ENCODE peak calls at places on chromosomes 16 and 17, in seven cellular contexts. A is sigmoid colon; O is naive thymus-derived CD8-positive, alpha-beta T cell; J is cardiac fibroblast; Z is AG04450; N is stimulated activated CD8-positive, alpha-beta memory T cell treated with anti-CD3 and anti-CD28 coated beads, Interleukin-4, amount 100 ng/mL, for 4 hours; R is Calu3. F is an unnamed sample.

GRCh38 chr17:80649200-80649644 is 104.6 kb downstream of the RPTOR start:
- DNase-seq in R (no peak), Z (no peak), N (no peak), A (no peak), O (no peak), J (peak), F (no peak)

GRCh38 chr16:28010671-28011070 is 52.8 kb downstream of the GSG1L start:
- DNase-seq in R (no peak), N (no peak), A (no peak), Z (no peak), O (no peak), J (peak), F (no peak)

GRCh38 chr16:11877374-11877773 is 26.0 kb upstream of the RSL1D1 start:
- DNase-seq in R (no peak), A (no peak), J (peak), Z (no peak), N (no peak), O (no peak), F (no peak)

GRCh38 chr17:69047368-69048263 is 13.1 kb downstream of the ABCA9 start:
- DNase-seq in R (peak), N (no peak), Z (peak), J (peak), O (no peak), A (peak), F (peak)

GRCh38 chr16:72860726-72861562 is 187.0 kb downstream of the ZFHX3 start:
- DNase-seq in O (no peak), N (no peak), J (no peak), R (no peak), Z (no peak), A (no peak), F (no peak)

GRCh38 chr16:46908540-46909372 is 24.6 kb downstream of the GPT2 start:
- DNase-seq in J (peak), Z (peak), N (peak), R (peak), O (peak), A (no peak), F (peak)

GRCh38 chr16:56470232-56470631 is 18.9 kb downstream of the OGFOD1 start:
- DNase-seq in O (no peak), J (no peak), Z (no peak), R (no peak), A (no peak), N (no peak), F (no peak)

GRCh38 chr16:84928679-84929420 is 82.5 kb downstream of the ZDHHC7 start:
- DNase-seq in A (peak), J (peak), N (no peak), R (no peak), O (no peak), Z (no peak), F (no peak)

GRCh38 chr17:81540676-81541027 is 11.5 kb downstream of the FAAP100 start:
- DNase-seq in A (no peak), O (peak), N (no peak), R (no peak), Z (no peak), J (no peak), F (no peak)

GRCh38 chr16:3389663-3390338 is 11.0 kb downstream of the ZSCAN32 start:
- DNase-seq in O (no peak), N (no peak), Z (no peak), A (no peak), J (no peak), R (no peak), F (no peak)

GRCh38 chr16:66853261-66854139 is 9.3 kb downstream of the CA7 start:
- DNase-seq in R (no peak), A (no peak), N (no peak), O (no peak), J (no peak), Z (no peak), F (no peak)

GRCh38 chr17:43737722-43738121 is 20.9 kb downstream of the SOST start:
- DNase-seq in O (no peak), J (no peak), R (no peak), N (no peak), A (no peak), Z (no peak), F (no peak)

GRCh38 chr17:78441271-78441986 is 63.0 kb downstream of the PGS1 start:
- DNase-seq in J (no peak), A (no peak), R (no peak), N (no peak), O (no peak), Z (no peak), F (no peak)

GRCh38 chr16:88633684-88634140 is 4.7 kb upstream of the IL17C start:
- DNase-seq in A (no peak), O (no peak), R (peak), J (peak), N (no peak), Z (no peak), F (peak)

GRCh38 chr16:55559233-55559632 is 7.3 kb upstream of the CAPNS2 start:
- DNase-seq in J (peak), N (no peak), O (no peak), R (no peak), Z (no peak), A (no peak), F (peak)

GRCh38 chr16:53968454-53968853 is 264.5 kb downstream of the FTO start:
- DNase-seq in Z (no peak), A (no peak), N (no peak), J (peak), O (no peak), R (no peak), F (no peak)

GRCh38 chr16:77556203-77556602 is 121.4 kb upstream of the ADAMTS18 start:
- DNase-seq in N (no peak), J (no peak), Z (no peak), O (no peak), A (no peak), R (no peak), F (no peak)

GRCh38 chr17:2194778-2195417 is 108.7 kb downstream of the SMG6 start:
- DNase-seq in A (no peak), Z (no peak), J (no peak), O (no peak), N (no peak), R (peak), F (no peak)

GRCh38 chr17:34727601-34728000 is 148.2 kb downstream of the TMEM132E start:
- DNase-seq in Z (no peak), R (no peak), A (no peak), O (no peak), J (no peak), N (no peak), F (no peak)

GRCh38 chr16:31072540-31073072 is 1.4 kb downstream of the ZNF668 start:
- DNase-seq in A (peak), Z (no peak), O (no peak), N (no peak), J (peak), R (peak), F (peak)

GRCh38 chr17:80692931-80693467 is 148.4 kb downstream of the RPTOR start:
- DNase-seq in N (no peak), J (no peak), A (no peak), O (no peak), R (no peak), Z (no peak), F (no peak)

GRCh38 chr16:11636172-11636721 is 32.0 kb upstream of the SNN start:
- DNase-seq in R (peak), A (no peak), O (no peak), Z (no peak), N (no peak), J (no peak), F (no peak)

GRCh38 chr16:83211711-83212110 is 584.9 kb downstream of the CDH13 start:
- DNase-seq in O (no peak), N (no peak), Z (no peak), A (no peak), J (no peak), R (no peak), F (peak)

GRCh38 chr16:56793504-56793903 is 63.6 kb downstream of the NUP93 start:
- DNase-seq in Z (no peak), J (peak), N (no peak), A (no peak), O (no peak), R (no peak), F (peak)

GRCh38 chr17:62966426-62967110 is 533 bp downstream of the TANC2 start:
- DNase-seq in R (peak), Z (no peak), A (no peak), N (peak), O (no peak), J (peak), F (peak)

GRCh38 chr17:81035389-81036127 is 607 bp downstream of the BAIAP2 start:
- DNase-seq in R (peak), N (no peak), A (no peak), O (no peak), Z (no peak), J (no peak), F (peak)

GRCh38 chr16:68079616-68080344 is 5.4 kb upstream of the NFATC3 start:
- DNase-seq in O (peak), A (peak), J (peak), Z (no peak), N (peak), R (no peak), F (peak)

GRCh38 chr17:35709874-35710273 is 21.6 kb upstream of the RASL10B start:
- DNase-seq in J (peak), R (no peak), N (no peak), Z (no peak), A (no peak), O (no peak), F (peak)

GRCh38 chr17:1005361-1005946 is 8.5 kb downstream of the TIMM22 start:
- DNase-seq in O (no peak), R (no peak), J (peak), N (no peak), A (peak), Z (no peak), F (no peak)

GRCh38 chr17:80842456-80843053 is 149.1 kb upstream of the CHMP6 start:
- DNase-seq in Z (no peak), R (no peak), O (no peak), A (peak), N (no peak), J (no peak), F (no peak)

GRCh38 chr17:77948690-77949114 is 9.8 kb upstream of the TNRC6C start:
- DNase-seq in N (no peak), J (peak), Z (peak), O (no peak), A (no peak), R (peak), F (peak)

GRCh38 chr16:2751577-2752034 is 832 bp upstream of the SRRM2 start:
- DNase-seq in O (no peak), Z (peak), J (no peak), R (no peak), A (peak), N (no peak), F (no peak)

GRCh38 chr16:18984425-18985005 is 781 bp downstream of the TMC7 start:
- DNase-seq in O (no peak), A (no peak), N (no peak), R (no peak), Z (no peak), J (peak), F (no peak)

GRCh38 chr16:11706180-11706742 is 36.4 kb downstream of the TXNDC11 start:
- DNase-seq in J (no peak), O (no peak), A (no peak), Z (no peak), N (no peak), R (no peak), F (no peak)

GRCh38 chr16:81939164-81940067 is 71.9 kb downstream of the SDR42E1 start:
- DNase-seq in Z (no peak), J (no peak), R (no peak), N (no peak), O (no peak), A (no peak), F (peak)

F was measured in mesenchymal stem cell.